ENCODE peak calls at places on chromosomes 5 and 9, in four cellular contexts. X is GM12865, Z is RWPE1, D is HFF-Myc. R is an unnamed sample.

GRCh38 chr9:136312436-136312835 is 8.5 kb upstream of the CCDC187 start:
- DNase-seq in X (peak), Z (peak), D (no peak), R (no peak)

GRCh38 chr5:175378444-175379028 is 65.4 kb downstream of the DRD1 start:
- DNase-seq in X (no peak), Z (peak), D (peak), R (no peak)

GRCh38 chr5:138819065-138819464 is 56.1 kb downstream of the LRRTM2 start:
- DNase-seq in X (no peak), Z (no peak), D (no peak), R (no peak)

GRCh38 chr5:176415240-176416122 is 858 bp downstream of the CLTB start:
- DNase-seq in X (no peak), Z (peak), D (no peak), R (no peak)

GRCh38 chr9:92986175-92987110 is 39.1 kb downstream of the FGD3 start:
- DNase-seq in X (peak), Z (no peak), D (no peak), R (no peak)

GRCh38 chr9:3746296-3747275 is 220.8 kb upstream of the RFX3 start:
- DNase-seq in X (no peak), Z (peak), D (peak), R (no peak)

GRCh38 chr9:124478014-124478753 is 27.9 kb downstream of the ADGRD2 start:
- DNase-seq in X (no peak), Z (no peak), D (no peak), R (no peak)

GRCh38 chr5:38648703-38649291 is 92.4 kb upstream of the LIFR start:
- DNase-seq in X (no peak), Z (no peak), D (no peak), R (no peak)

GRCh38 chr5:124263680-124264491 is 482.6 kb downstream of the ZNF608 start:
- DNase-seq in X (no peak), Z (no peak), D (no peak), R (no peak)

GRCh38 chr5:34503379-34504346 is 152.5 kb upstream of the RAI14 start:
- DNase-seq in X (no peak), Z (no peak), D (no peak), R (no peak)

GRCh38 chr9:127541865-127542264 is 70.2 kb upstream of the STXBP1 start:
- DNase-seq in X (no peak), Z (no peak), D (no peak), R (no peak)

GRCh38 chr9:3936520-3937235 is 363.2 kb downstream of the GLIS3 start:
- DNase-seq in X (no peak), Z (no peak), D (no peak), R (no peak)

GRCh38 chr9:14616188-14616982 is 76.8 kb downstream of the ZDHHC21 start:
- DNase-seq in X (peak), Z (peak), D (peak), R (no peak)

GRCh38 chr9:121725008-121725795 is 73.8 kb downstream of the DAB2IP start:
- DNase-seq in X (no peak), Z (peak), D (peak), R (no peak)

GRCh38 chr5:93425102-93425501 is 155.9 kb downstream of the NR2F1-AS1 start:
- DNase-seq in X (no peak), Z (no peak), D (no peak), R (no peak)

GRCh38 chr5:2874099-2874498 is 122.6 kb upstream of the IRX2 start:
- DNase-seq in X (no peak), Z (no peak), D (no peak), R (no peak)

GRCh38 chr5:113922343-113922742 is 408.8 kb downstream of the YTHDC2 start:
- DNase-seq in X (no peak), Z (no peak), D (no peak), R (no peak)

GRCh38 chr5:108743344-108743743 is 4.4 kb upstream of the FER start:
- DNase-seq in X (no peak), Z (no peak), D (no peak), R (no peak)

GRCh38 chr5:134794136-134794535 is 35.6 kb downstream of the DDX46 start:
- DNase-seq in X (no peak), Z (no peak), D (no peak), R (no peak)

DNA sequence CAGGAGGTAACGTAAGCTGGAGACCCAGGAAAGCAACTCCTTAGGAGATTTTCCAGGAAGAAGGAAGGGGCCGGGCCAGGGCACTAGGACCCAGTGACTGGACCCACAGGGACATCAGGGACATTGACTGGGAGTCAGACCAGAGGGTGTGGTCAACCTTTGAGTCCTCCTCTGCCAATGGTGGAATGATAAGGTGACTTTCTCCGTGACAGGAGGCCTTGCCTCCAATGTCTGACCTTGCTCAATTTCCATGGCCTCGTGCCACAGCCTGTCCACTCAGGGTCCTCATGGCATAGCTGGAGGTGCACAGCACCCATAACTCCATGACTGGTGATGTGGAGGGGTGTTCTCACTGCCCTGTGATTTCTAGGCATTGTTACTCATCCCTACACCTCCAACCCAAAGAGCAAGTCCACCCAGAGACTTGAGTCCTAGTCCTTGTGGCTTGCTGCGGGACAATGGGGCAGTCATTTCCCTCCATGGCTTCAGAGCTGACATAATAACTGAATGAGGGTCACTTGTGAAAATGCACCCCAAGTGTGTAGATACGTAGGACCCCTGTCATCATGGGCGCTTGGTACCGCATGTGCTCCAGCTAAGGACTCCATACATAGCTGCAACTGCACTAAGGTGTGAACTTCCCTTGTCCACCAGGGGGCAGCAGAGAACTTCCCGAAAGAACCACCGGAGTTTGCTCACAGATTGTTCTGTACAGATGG is 4.1 kb upstream of the AMBP start:
- DNase-seq in X (peak), Z (peak), D (peak), R (no peak)
- TF ChIP-seq CTCF in X (peak), Z (peak), D (peak), R (peak)

GRCh38 chr5:61817472-61818326 is 485.6 kb downstream of the ZSWIM6 start:
- DNase-seq in X (no peak), Z (peak), D (no peak), R (no peak)
- TF ChIP-seq CTCF in X (no peak), Z (peak), D (peak), R (peak)

DNA sequence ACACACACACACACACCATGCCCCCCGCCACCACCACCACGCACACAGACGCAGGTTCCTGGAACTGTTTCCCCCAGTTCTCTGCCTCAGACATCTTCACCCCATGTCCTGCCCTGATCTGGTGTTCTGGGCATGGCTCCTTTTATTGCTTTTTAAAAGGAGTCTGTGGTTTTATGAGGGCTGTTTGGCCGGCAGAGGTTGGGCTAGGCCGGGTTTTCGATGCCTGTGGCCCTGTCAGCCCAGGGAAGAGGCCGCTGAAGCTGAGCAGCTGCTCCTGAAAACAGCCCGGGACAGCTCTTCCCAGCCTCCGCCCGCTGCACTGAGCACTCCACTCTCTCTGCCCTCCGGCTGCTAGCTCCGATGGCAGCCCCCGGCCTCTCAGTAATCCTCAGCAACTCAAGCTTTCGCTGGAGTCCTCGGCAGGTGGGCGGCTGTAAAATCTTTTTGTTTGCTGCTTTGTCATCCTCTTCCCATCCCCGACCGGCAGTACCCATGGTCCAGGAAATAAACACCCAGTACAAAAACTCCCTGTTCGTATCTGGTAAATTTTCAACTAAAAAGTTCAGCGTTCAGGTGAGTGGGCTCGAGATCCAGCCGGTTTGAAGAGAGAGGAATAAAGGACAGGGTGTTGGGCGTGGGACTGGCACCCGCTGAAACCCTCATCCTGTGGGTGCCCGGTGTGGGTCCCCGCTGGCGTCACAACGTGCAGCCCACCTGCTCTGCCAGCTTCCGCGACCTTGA is 103.0 kb upstream of the ERCC6L2 start:
- DNase-seq in X (no peak), Z (no peak), D (peak), R (no peak)
- TF ChIP-seq CTCF in X (no peak), Z (no peak), D (no peak), R (peak)

DNA sequence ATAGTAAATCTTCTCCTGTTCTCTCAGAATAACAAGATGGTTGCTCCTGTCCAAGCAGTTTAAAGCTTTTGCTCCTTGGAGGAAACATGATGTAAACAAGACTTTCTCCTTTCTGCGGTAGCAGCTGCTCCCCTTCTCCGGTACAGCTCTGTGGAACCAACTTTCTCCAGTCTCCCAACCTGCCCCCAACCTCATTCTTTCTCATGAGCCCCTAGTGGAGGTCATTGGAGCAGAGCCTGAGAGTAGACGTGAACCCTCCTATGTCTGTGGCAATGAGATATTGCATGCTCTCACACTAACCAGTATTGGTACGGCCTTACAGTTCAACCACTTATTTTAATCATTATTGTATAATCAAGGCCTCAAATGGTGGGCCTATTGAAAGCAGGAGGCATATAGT is 483.8 kb upstream of the CDH10 start:
- DNase-seq in X (no peak), Z (no peak), D (no peak), R (no peak)
- TF ChIP-seq CTCF in X (no peak), Z (no peak), D (no peak), R (no peak)

GRCh38 chr5:168833383-168833782 is 254.2 kb upstream of the PANK3 start:
- DNase-seq in X (no peak), Z (no peak), D (no peak), R (no peak)
- TF ChIP-seq CTCF in X (no peak), Z (no peak), D (no peak), R (no peak)

GRCh38 chr5:157520911-157521703 is 54.5 kb downstream of the ADAM19 start:
- DNase-seq in X (no peak), Z (peak), D (no peak), R (no peak)
- TF ChIP-seq CTCF in X (no peak), Z (no peak), D (no peak), R (no peak)

DNA sequence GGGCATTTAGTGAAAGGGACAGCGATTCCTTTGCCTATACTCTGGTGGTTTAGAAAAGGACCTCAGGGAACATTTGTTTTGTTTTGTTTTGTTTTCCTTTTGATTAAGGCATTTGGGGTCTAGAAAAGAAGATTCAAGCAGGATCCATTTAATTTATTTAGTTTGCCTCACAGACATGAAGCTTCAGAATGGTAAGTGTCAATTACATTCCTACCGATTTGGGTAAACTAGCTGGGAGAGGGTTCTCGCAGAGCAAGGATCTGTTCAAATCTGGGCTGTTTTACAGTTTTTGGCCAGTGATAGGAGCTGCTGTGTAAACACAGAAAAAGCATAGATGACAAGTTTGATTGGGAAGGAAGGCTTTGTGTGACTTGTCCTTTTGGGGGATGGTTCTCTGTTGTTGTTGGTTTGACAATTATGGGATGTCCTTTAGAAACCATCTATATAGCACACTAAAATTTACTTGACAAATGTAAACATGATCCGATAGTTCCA is 470.3 kb upstream of the WWC1 start:
- DNase-seq in X (no peak), Z (no peak), D (no peak), R (no peak)
- TF ChIP-seq CTCF in X (no peak), Z (no peak), D (no peak), R (no peak)